ENCODE peak calls at places on chromosomes 11 and 22, in five cellular contexts. R, S, P, W and F are unnamed samples.

GRCh38 chr11:85974126-85974525 is 94.8 kb downstream of the PICALM start:
- DNase-seq in P (peak; percentile 80), W (no peak), R (peak; percentile 12), S (no peak), F (no peak)

GRCh38 chr22:45647532-45648225 is 24.0 kb upstream of the ATXN10 start:
- DNase-seq in S (no peak), W (no peak), R (no peak), P (no peak), F (no peak)

GRCh38 chr22:22789922-22790845 is 97.4 kb upstream of the IGLL5 start:
- DNase-seq in R (no peak), P (no peak), W (no peak), S (no peak), F (no peak)

GRCh38 chr11:2150206-2150847 is 10.7 kb downstream of the INS start:
- DNase-seq in S (no peak), R (no peak), W (no peak), P (peak; percentile 87), F (peak; percentile 19)

GRCh38 chr11:128840783-128841182 is 26.3 kb downstream of the KCNJ1 start:
- DNase-seq in P (no peak), R (no peak), W (no peak), S (no peak), F (no peak)

GRCh38 chr11:125393331-125393730 is 102.7 kb downstream of the FEZ1 start:
- DNase-seq in W (no peak), R (no peak), P (no peak), S (no peak), F (no peak)

GRCh38 chr11:30863177-30863576 is 277.0 kb upstream of the MPPED2 start:
- DNase-seq in W (no peak), R (no peak), S (no peak), P (no peak), F (no peak)

GRCh38 chr11:102426000-102426399 is 26.6 kb downstream of the TMEM123 start:
- DNase-seq in R (no peak), S (no peak), P (no peak), W (no peak), F (no peak)

GRCh38 chr22:50622723-50623327 is 5.1 kb downstream of the ARSA start:
- DNase-seq in P (no peak), S (no peak), R (no peak), W (peak; percentile 83), F (no peak)

GRCh38 chr11:2789791-2790580 is 90.2 kb upstream of the KCNQ1OT1 start:
- DNase-seq in S (no peak), W (no peak), R (no peak), P (no peak), F (no peak)

GRCh38 chr11:31995031-31995430 is 95.8 kb upstream of the RCN1 start:
- DNase-seq in P (no peak), R (no peak), S (no peak), W (no peak), F (no peak)

GRCh38 chr11:84408946-84409411 is 1122.8 kb upstream of the CCDC90B start:
- DNase-seq in P (peak; percentile 2), S (no peak), W (no peak), R (no peak), F (no peak)

GRCh38 chr11:16843307-16843706 is 104.9 kb downstream of the C11orf58 start:
- DNase-seq in P (peak; percentile 12), R (no peak), W (no peak), S (no peak), F (no peak)

GRCh38 chr22:22556995-22557925 is 1.8 kb downstream of the PRAME start:
- DNase-seq in S (no peak), P (no peak), W (no peak), R (no peak), F (no peak)

GRCh38 chr11:69136471-69136870 is 19.3 kb upstream of the SMIM38 start:
- DNase-seq in S (no peak), R (no peak), W (no peak), P (no peak), F (no peak)

GRCh38 chr22:24271406-24271760 is 752 bp downstream of the SPECC1L start:
- DNase-seq in S (no peak), P (peak; percentile 32), W (no peak), R (no peak), F (no peak)

GRCh38 chr11:22449441-22449840 is 111.3 kb downstream of the SLC17A6 start:
- DNase-seq in S (no peak), W (no peak), R (peak; percentile 14), P (peak; percentile 44), F (no peak)

GRCh38 chr11:75276696-75277095 is 36.1 kb downstream of the TPBGL start:
- DNase-seq in R (no peak), S (no peak), W (no peak), P (no peak), F (no peak)

GRCh38 chr11:96279421-96280290 is 63.3 kb downstream of the MAML2 start:
- DNase-seq in S (no peak), R (peak; percentile 60), W (no peak), P (peak; percentile 67), F (peak; percentile 37)

DNA sequence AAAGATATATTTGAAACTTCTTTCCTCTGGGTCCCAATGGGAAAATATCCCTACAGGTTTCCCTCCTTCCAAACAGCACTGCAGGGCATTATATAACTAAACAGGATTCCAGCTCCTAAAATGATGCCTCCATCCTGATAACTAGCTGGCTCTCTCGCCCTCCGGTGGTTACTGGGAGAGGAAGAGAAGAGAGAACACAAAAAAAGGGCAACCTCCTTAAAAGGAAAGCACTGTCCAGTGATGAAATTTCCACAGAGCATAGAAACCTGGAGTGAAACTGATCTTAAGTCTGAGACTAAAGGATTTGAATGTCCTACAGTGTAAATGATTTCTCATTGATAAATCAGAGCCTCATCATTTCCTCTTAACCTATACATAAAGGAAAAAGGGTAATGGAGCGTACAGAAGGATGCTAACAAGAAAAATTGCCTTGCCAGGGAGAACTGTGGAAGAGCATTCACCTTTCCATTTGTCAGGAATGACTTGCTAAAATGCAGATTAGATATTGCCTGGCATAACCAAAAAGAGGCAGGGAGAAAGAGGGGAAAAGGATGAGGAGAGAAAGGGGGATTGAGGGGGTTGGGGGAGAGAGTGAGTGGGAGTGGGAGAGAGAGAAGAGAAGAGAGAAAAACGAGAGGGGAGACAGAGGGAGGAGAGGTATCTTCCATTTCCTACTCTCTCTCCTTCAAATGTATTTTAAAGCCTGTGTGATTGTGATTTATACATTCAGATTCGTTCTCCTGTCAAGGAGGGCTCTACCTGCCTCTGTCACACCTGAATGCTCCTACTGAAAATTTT is 121.4 kb downstream of the APOL5 start:
- DNase-seq in P (peak; percentile 84), W (peak; percentile 27), S (no peak), R (peak; percentile 35), F (peak; percentile 76)
- TF ChIP-seq CTCF in P (peak; percentile 71), W (no peak), S (no peak), R (peak; percentile 71), F (peak; percentile 72)

DNA sequence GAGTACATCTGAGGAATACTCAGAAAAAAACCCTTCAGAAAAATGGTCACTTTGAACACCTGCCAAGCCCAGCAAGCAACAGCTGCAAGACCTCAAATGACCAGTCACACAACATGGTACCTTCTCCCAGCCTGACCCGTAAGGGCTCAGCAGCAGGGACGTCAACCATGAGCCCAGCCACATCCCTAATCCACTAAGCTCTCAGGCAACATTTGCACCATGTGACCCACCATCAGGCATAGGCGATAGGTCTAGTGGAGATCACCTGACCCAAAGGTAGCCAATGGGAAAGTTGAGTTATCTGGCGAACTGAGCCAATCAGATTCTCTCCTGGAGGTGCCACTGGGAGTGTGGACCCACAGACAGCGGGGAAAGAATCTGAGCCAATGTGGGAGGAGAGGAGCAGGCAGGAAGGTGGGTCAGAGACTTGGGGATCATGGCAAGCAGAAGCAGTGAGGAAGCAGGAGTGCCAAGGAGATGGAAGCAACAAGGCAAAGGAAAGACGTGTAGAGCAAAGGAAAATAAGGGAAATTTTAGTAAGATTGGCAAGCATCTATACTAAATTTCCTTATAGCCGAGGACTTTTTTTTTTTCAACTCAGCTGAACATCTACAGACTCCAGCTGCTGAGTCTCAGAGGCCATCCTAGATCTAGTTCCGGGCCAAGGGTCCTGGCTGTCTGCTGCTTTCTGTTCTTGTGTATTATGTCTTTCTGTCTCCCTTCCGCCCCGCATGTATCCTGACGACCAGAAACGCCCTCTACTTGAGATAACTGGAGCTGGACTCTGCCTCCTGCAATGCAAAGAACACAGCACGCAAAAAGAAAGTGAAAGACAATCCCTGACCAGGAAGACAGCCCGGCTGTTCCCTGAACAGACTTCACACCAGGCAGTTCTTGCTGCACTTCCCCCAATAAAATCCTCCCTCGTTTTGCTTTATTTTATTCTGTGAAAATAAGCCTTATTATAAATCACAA is 11.0 kb upstream of the PLAAT2 start:
- DNase-seq in S (no peak), R (peak; percentile 87), W (peak; percentile 47), P (peak; percentile 96), F (peak; percentile 48)
- TF ChIP-seq CTCF in S (no peak), R (peak; percentile 23), W (no peak), P (peak; percentile 53), F (peak; percentile 27)

GRCh38 chr22:41052661-41053490 is 39.5 kb upstream of the EP300 start:
- DNase-seq in W (peak; percentile 11), R (peak; percentile 51), S (no peak), P (peak; percentile 68), F (peak; percentile 80)

GRCh38 chr22:41062146-41062545 is 30.2 kb upstream of the EP300 start:
- DNase-seq in S (no peak), P (peak; percentile 12), R (no peak), W (no peak), F (no peak)

GRCh38 chr22:41057076-41057475 is 35.3 kb upstream of the EP300 start:
- DNase-seq in S (no peak), W (no peak), R (no peak), P (no peak), F (no peak)
- TF ChIP-seq CTCF in S (no peak), W (no peak), R (no peak), P (no peak), F (no peak)

GRCh38 chr11:101390539-101390938 is 193.3 kb downstream of the TRPC6 start:
- DNase-seq in R (peak; percentile 9), S (no peak), P (peak; percentile 25), W (no peak), F (no peak)
- TF ChIP-seq CTCF in R (peak; percentile 16), S (peak; percentile 12), P (no peak), W (no peak), F (peak; percentile 53)

DNA sequence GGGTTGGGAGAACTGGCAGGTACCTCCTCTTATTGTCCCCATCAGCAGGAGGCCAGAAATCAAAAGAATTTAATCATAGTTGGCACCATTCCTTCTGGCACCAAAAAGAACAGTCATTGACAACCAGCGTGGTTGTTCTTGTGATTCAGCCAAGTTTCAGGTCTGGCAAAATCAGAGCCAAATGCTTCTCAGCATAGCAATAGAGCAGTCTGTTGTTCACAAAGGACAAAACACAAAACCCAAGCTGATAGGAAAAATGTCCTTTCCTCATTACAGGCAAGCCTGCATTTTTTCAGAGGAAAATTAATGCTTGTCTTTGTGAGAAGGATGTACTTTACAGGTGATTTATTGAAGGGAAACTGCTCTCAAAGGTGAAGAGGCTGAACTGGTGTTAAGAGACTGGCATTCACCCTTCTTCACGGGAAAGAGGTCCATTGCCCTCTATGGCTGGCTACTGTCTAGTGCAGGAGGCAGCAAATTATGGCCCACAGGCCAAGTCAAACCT is 241.8 kb upstream of the ARHGAP42 start:
- DNase-seq in R (peak; percentile 9), S (no peak), P (peak; percentile 70), W (no peak), F (no peak)
- TF ChIP-seq CTCF in R (no peak), S (no peak), P (peak; percentile 37), W (no peak), F (no peak)

GRCh38 chr11:59475176-59475575 is 2.1 kb downstream of the OR4D10 start:
- DNase-seq in P (no peak), S (no peak), W (no peak), R (no peak), F (no peak)
- TF ChIP-seq CTCF in P (no peak), S (no peak), W (no peak), R (no peak), F (no peak)